ENCODE peak calls at places on chromosomes 4 and X, in four cellular contexts. S is NCI-H187 treated with DMSO at 0.1 percent for 48 hours; H is AG09309; Y is CD8-positive, alpha-beta T cell. U is an unnamed sample.

GRCh38 chrX:254630-255215 is 26.5 kb upstream of the PLCXD1 start:
- DNase-seq in S (no peak), H (no peak), Y (no peak), U (no peak)

GRCh38 chr4:43353552-43353951 is 461.0 kb downstream of the GRXCR1 start:
- DNase-seq in S (no peak), H (no peak), Y (no peak), U (no peak)

GRCh38 chr4:108651068-108651794 is 832 bp downstream of the OSTC start:
- DNase-seq in S (no peak), H (no peak), Y (no peak), U (no peak)

GRCh38 chr4:158938462-158939044 is 164.3 kb upstream of the RAPGEF2 start:
- DNase-seq in S (no peak), H (peak), Y (no peak), U (no peak)

GRCh38 chrX:4550018-4550417 is 836.6 kb upstream of the PRKX start:
- DNase-seq in S (no peak), H (no peak), Y (no peak), U (no peak)

GRCh38 chr4:33184684-33185083 is 2464.5 kb downstream of the PCDH7 start:
- DNase-seq in S (no peak), H (no peak), Y (no peak), U (no peak)

GRCh38 chr4:122503214-122503613 is 46.7 kb upstream of the IL2 start:
- DNase-seq in S (no peak), H (no peak), Y (no peak), U (no peak)

GRCh38 chrX:49991718-49992117 is 69.3 kb downstream of the CLCN5 start:
- DNase-seq in S (no peak), H (no peak), Y (no peak), U (no peak)